ENCODE peak calls at places on chromosome 11, in four cellular contexts. W is BJ; K is glutamatergic neuron; B is CD8-positive, alpha-beta memory T cell. L is an unnamed sample.

GRCh38 chr11:113475160-113475761 is at the start of gene DRD2:
- DNase-seq in W (no peak), K (peak), B (no peak), L (no peak)

GRCh38 chr11:94845622-94846021 is 77.5 kb downstream of the AMOTL1 start:
- DNase-seq in W (no peak), K (no peak), B (no peak), L (no peak)

GRCh38 chr11:86079421-86079820 is 10.5 kb upstream of the PICALM start:
- DNase-seq in W (no peak), K (no peak), B (no peak), L (no peak)

GRCh38 chr11:2150206-2150847 is 10.7 kb downstream of the INS start:
- DNase-seq in W (no peak), K (no peak), B (no peak), L (no peak)

GRCh38 chr11:61516675-61517516 is 8.3 kb downstream of the LRRC10B start:
- DNase-seq in W (no peak), K (peak), B (peak), L (no peak)

GRCh38 chr11:32870676-32871075 is 21.9 kb upstream of the QSER1 start:
- DNase-seq in W (no peak), K (peak), B (no peak), L (no peak)

GRCh38 chr11:115303304-115303703 is 200.9 kb downstream of the CADM1 start:
- DNase-seq in W (no peak), K (no peak), B (no peak), L (no peak)

GRCh38 chr11:72899238-72899637 is 85.0 kb downstream of the ATG16L2 start:
- DNase-seq in W (no peak), K (no peak), B (no peak), L (no peak)

GRCh38 chr11:103525069-103525468 is 415.8 kb downstream of the DYNC2H1 start:
- DNase-seq in W (peak), K (no peak), B (no peak), L (no peak)

GRCh38 chr11:134041791-134042696 is 26.8 kb upstream of the JAM3 start:
- DNase-seq in W (no peak), K (no peak), B (no peak), L (no peak)

GRCh38 chr11:97332271-97332670 is 942.5 kb downstream of the JRKL start:
- DNase-seq in W (no peak), K (no peak), B (no peak), L (no peak)

GRCh38 chr11:9462172-9462799 is 1.5 kb downstream of the ZNF143 start:
- DNase-seq in W (no peak), K (no peak), B (no peak), L (no peak)

GRCh38 chr11:45108070-45109064 is 38.1 kb upstream of the PRDM11 start:
- DNase-seq in W (no peak), K (no peak), B (no peak), L (no peak)

GRCh38 chr11:62195945-62196344 is 5.9 kb downstream of the SCGB1D1 start:
- DNase-seq in W (no peak), K (no peak), B (no peak), L (peak)

GRCh38 chr11:96015911-96016565 is 92.1 kb upstream of the MTMR2 start:
- DNase-seq in W (no peak), K (no peak), B (no peak), L (no peak)

GRCh38 chr11:74611369-74611861 is 19.0 kb downstream of the POLD3 start:
- DNase-seq in W (peak), K (no peak), B (no peak), L (no peak)

GRCh38 chr11:123474994-123475393 is 44.9 kb downstream of the GRAMD1B start:
- DNase-seq in W (peak), K (no peak), B (no peak), L (no peak)

GRCh38 chr11:64607381-64608259 is 16.6 kb downstream of the SLC22A12 start:
- DNase-seq in W (no peak), K (no peak), B (no peak), L (no peak)

GRCh38 chr11:86565787-86566186 is 106.6 kb downstream of the ME3 start:
- DNase-seq in W (no peak), K (no peak), B (no peak), L (no peak)

GRCh38 chr11:66363805-66364535 is 7.6 kb downstream of the SLC29A2 start:
- DNase-seq in W (no peak), K (peak), B (peak), L (no peak)

GRCh38 chr11:6321961-6322362 is 1.7 kb upstream of the CAVIN3 start:
- DNase-seq in W (peak), K (no peak), B (no peak), L (no peak)